ENCODE peak calls at places on chromosomes 12 and 14, in nine cellular contexts. One of them, this sample, is unnamed.

GRCh38 chr12:113684053-113684907 is 212.6 kb upstream of the LHX5 start:
- DNase-seq in neural progenitor cell: peak
- DNase-seq in tibial artery: no peak
- DNase-seq in endothelial cell: no peak
- DNase-seq in fibroblast of lung: peak
- DNase-seq in WTC11: peak
- DNase-seq in CD4-positive, alpha-beta T cell: no peak
- DNase-seq in H9: peak
- DNase-seq in choroid plexus epithelial cell: no peak
- DNase-seq in this sample: peak

GRCh38 chr12:12079291-12079690 is 8.6 kb downstream of the BCL2L14 start:
- DNase-seq in neural progenitor cell: no peak
- DNase-seq in tibial artery: no peak
- DNase-seq in endothelial cell: no peak
- DNase-seq in fibroblast of lung: peak
- DNase-seq in WTC11: no peak
- DNase-seq in CD4-positive, alpha-beta T cell: no peak
- DNase-seq in H9: no peak
- DNase-seq in choroid plexus epithelial cell: peak
- DNase-seq in this sample: no peak

GRCh38 chr14:22980672-22981089 is 1.7 kb downstream of the AJUBA start:
- DNase-seq in neural progenitor cell: peak
- DNase-seq in tibial artery: peak
- DNase-seq in endothelial cell: no peak
- DNase-seq in fibroblast of lung: peak
- DNase-seq in WTC11: peak
- DNase-seq in CD4-positive, alpha-beta T cell: peak
- DNase-seq in H9: peak
- DNase-seq in choroid plexus epithelial cell: no peak
- DNase-seq in this sample: no peak

GRCh38 chr12:57227315-57228115 is 2.0 kb upstream of the SHMT2 start:
- DNase-seq in neural progenitor cell: no peak
- DNase-seq in tibial artery: no peak
- DNase-seq in endothelial cell: no peak
- DNase-seq in fibroblast of lung: no peak
- DNase-seq in WTC11: no peak
- DNase-seq in CD4-positive, alpha-beta T cell: no peak
- DNase-seq in H9: no peak
- DNase-seq in choroid plexus epithelial cell: no peak
- DNase-seq in this sample: no peak

GRCh38 chr14:29580763-29581162 is 346.9 kb downstream of the PRKD1 start:
- DNase-seq in neural progenitor cell: no peak
- DNase-seq in tibial artery: no peak
- DNase-seq in endothelial cell: no peak
- DNase-seq in fibroblast of lung: no peak
- DNase-seq in WTC11: no peak
- DNase-seq in CD4-positive, alpha-beta T cell: no peak
- DNase-seq in H9: no peak
- DNase-seq in choroid plexus epithelial cell: no peak
- DNase-seq in this sample: no peak

GRCh38 chr12:17579148-17580026 is 510.6 kb downstream of the RERGL start:
- DNase-seq in neural progenitor cell: no peak
- DNase-seq in tibial artery: no peak
- DNase-seq in endothelial cell: no peak
- DNase-seq in fibroblast of lung: no peak
- DNase-seq in WTC11: no peak
- DNase-seq in CD4-positive, alpha-beta T cell: no peak
- DNase-seq in H9: no peak
- DNase-seq in choroid plexus epithelial cell: no peak
- DNase-seq in this sample: no peak

GRCh38 chr12:110475426-110475825 is 6.8 kb downstream of the FAM216A start:
- DNase-seq in neural progenitor cell: no peak
- DNase-seq in tibial artery: no peak
- DNase-seq in endothelial cell: no peak
- DNase-seq in fibroblast of lung: no peak
- DNase-seq in WTC11: no peak
- DNase-seq in CD4-positive, alpha-beta T cell: no peak
- DNase-seq in H9: no peak
- DNase-seq in choroid plexus epithelial cell: peak
- DNase-seq in this sample: no peak

GRCh38 chr12:1644523-1645438 is 15.8 kb downstream of the WNT5B start:
- DNase-seq in neural progenitor cell: no peak
- DNase-seq in tibial artery: peak
- DNase-seq in endothelial cell: no peak
- DNase-seq in fibroblast of lung: peak
- DNase-seq in WTC11: no peak
- DNase-seq in CD4-positive, alpha-beta T cell: no peak
- DNase-seq in H9: no peak
- DNase-seq in choroid plexus epithelial cell: peak
- DNase-seq in this sample: no peak

GRCh38 chr12:2064078-2064507 is 11.3 kb downstream of the CACNA1C start:
- DNase-seq in neural progenitor cell: no peak
- DNase-seq in tibial artery: no peak
- DNase-seq in endothelial cell: no peak
- DNase-seq in fibroblast of lung: peak
- DNase-seq in WTC11: no peak
- DNase-seq in CD4-positive, alpha-beta T cell: no peak
- DNase-seq in H9: no peak
- DNase-seq in choroid plexus epithelial cell: peak
- DNase-seq in this sample: no peak

GRCh38 chr14:25518347-25518746 is 468.4 kb upstream of the STXBP6 start:
- DNase-seq in neural progenitor cell: peak
- DNase-seq in tibial artery: no peak
- DNase-seq in endothelial cell: no peak
- DNase-seq in fibroblast of lung: no peak
- DNase-seq in WTC11: peak
- DNase-seq in CD4-positive, alpha-beta T cell: no peak
- DNase-seq in H9: no peak
- DNase-seq in choroid plexus epithelial cell: no peak
- DNase-seq in this sample: no peak

GRCh38 chr14:54554401-54554800 is 12.5 kb upstream of the SAMD4A start:
- DNase-seq in neural progenitor cell: no peak
- DNase-seq in tibial artery: no peak
- DNase-seq in endothelial cell: no peak
- DNase-seq in fibroblast of lung: no peak
- DNase-seq in WTC11: no peak
- DNase-seq in CD4-positive, alpha-beta T cell: no peak
- DNase-seq in H9: no peak
- DNase-seq in choroid plexus epithelial cell: no peak
- DNase-seq in this sample: no peak

GRCh38 chr14:93346926-93347721 is at the start of gene COX8C:
- DNase-seq in neural progenitor cell: no peak
- DNase-seq in tibial artery: no peak
- DNase-seq in endothelial cell: no peak
- DNase-seq in fibroblast of lung: no peak
- DNase-seq in WTC11: peak
- DNase-seq in CD4-positive, alpha-beta T cell: no peak
- DNase-seq in H9: peak
- DNase-seq in choroid plexus epithelial cell: no peak
- DNase-seq in this sample: no peak

GRCh38 chr14:54343276-54344121 is 53.3 kb upstream of the CDKN3 start:
- DNase-seq in neural progenitor cell: peak
- DNase-seq in tibial artery: no peak
- DNase-seq in endothelial cell: no peak
- DNase-seq in fibroblast of lung: peak
- DNase-seq in WTC11: no peak
- DNase-seq in CD4-positive, alpha-beta T cell: no peak
- DNase-seq in H9: no peak
- DNase-seq in choroid plexus epithelial cell: peak
- DNase-seq in this sample: no peak

GRCh38 chr12:131608740-131609665 is 101.9 kb upstream of the SFSWAP start:
- DNase-seq in neural progenitor cell: peak
- DNase-seq in tibial artery: peak
- DNase-seq in endothelial cell: peak
- DNase-seq in fibroblast of lung: peak
- DNase-seq in WTC11: peak
- DNase-seq in CD4-positive, alpha-beta T cell: peak
- DNase-seq in H9: peak
- DNase-seq in choroid plexus epithelial cell: peak
- DNase-seq in this sample: peak

GRCh38 chr14:59576332-59577294 is at the start of gene CCDC175:
- DNase-seq in neural progenitor cell: peak
- DNase-seq in tibial artery: peak
- DNase-seq in endothelial cell: peak
- DNase-seq in fibroblast of lung: peak
- DNase-seq in WTC11: peak
- DNase-seq in CD4-positive, alpha-beta T cell: peak
- DNase-seq in H9: peak
- DNase-seq in choroid plexus epithelial cell: peak
- DNase-seq in this sample: peak

DNA sequence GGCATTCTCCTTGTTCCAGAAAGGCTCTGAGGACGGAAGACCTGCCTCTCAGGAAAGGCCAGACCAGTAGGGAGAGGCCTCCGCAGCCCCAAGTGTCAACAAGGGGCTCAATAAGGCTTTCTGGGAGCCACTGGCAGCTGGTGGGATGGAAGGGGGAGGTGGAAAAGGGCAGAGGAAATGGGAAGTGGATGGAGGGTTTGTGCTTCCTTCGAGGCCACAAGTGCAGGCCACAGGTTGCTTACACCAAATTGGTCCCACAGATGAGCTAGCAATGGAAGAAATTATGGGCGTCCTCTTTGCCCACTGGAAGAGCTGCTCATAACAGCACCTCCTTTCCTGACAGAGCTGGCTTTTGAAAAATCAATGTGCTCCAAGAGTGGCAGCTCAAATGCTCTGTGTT is 28.2 kb downstream of the P2RX4 start:
- DNase-seq in neural progenitor cell: no peak
- DNase-seq in tibial artery: no peak
- DNase-seq in endothelial cell: no peak
- DNase-seq in fibroblast of lung: no peak
- DNase-seq in WTC11: no peak
- DNase-seq in CD4-positive, alpha-beta T cell: no peak
- DNase-seq in H9: no peak
- DNase-seq in choroid plexus epithelial cell: no peak
- DNase-seq in this sample: no peak
- TF ChIP-seq CTCF in neural progenitor cell: no peak
- TF ChIP-seq CTCF in tibial artery: no peak
- TF ChIP-seq CTCF in endothelial cell: no peak
- TF ChIP-seq CTCF in fibroblast of lung: no peak
- TF ChIP-seq CTCF in WTC11: no peak
- TF ChIP-seq CTCF in CD4-positive, alpha-beta T cell: no peak
- TF ChIP-seq CTCF in H9: no peak
- TF ChIP-seq CTCF in choroid plexus epithelial cell: no peak
- TF ChIP-seq CTCF in this sample: no peak

GRCh38 chr12:28869197-28869596 is 279.9 kb upstream of the FAR2 start:
- DNase-seq in neural progenitor cell: no peak
- DNase-seq in tibial artery: no peak
- DNase-seq in endothelial cell: no peak
- DNase-seq in fibroblast of lung: peak
- DNase-seq in WTC11: no peak
- DNase-seq in CD4-positive, alpha-beta T cell: no peak
- DNase-seq in H9: no peak
- DNase-seq in choroid plexus epithelial cell: peak
- DNase-seq in this sample: no peak

GRCh38 chr12:28874758-28875157 is 274.3 kb upstream of the FAR2 start:
- DNase-seq in neural progenitor cell: no peak
- DNase-seq in tibial artery: no peak
- DNase-seq in endothelial cell: no peak
- DNase-seq in fibroblast of lung: no peak
- DNase-seq in WTC11: no peak
- DNase-seq in CD4-positive, alpha-beta T cell: no peak
- DNase-seq in H9: no peak
- DNase-seq in choroid plexus epithelial cell: no peak
- DNase-seq in this sample: no peak

GRCh38 chr12:28870839-28871440 is 278.1 kb upstream of the FAR2 start:
- DNase-seq in neural progenitor cell: no peak
- DNase-seq in tibial artery: no peak
- DNase-seq in endothelial cell: no peak
- DNase-seq in fibroblast of lung: peak
- DNase-seq in WTC11: no peak
- DNase-seq in CD4-positive, alpha-beta T cell: no peak
- DNase-seq in H9: no peak
- DNase-seq in choroid plexus epithelial cell: no peak
- DNase-seq in this sample: no peak

GRCh38 chr12:28876423-28876822 is 272.7 kb upstream of the FAR2 start:
- DNase-seq in neural progenitor cell: no peak
- DNase-seq in tibial artery: no peak
- DNase-seq in endothelial cell: no peak
- DNase-seq in fibroblast of lung: no peak
- DNase-seq in WTC11: no peak
- DNase-seq in CD4-positive, alpha-beta T cell: no peak
- DNase-seq in H9: no peak
- DNase-seq in choroid plexus epithelial cell: no peak
- DNase-seq in this sample: no peak

GRCh38 chr12:28872654-28873268 is 276.3 kb upstream of the FAR2 start:
- DNase-seq in neural progenitor cell: peak
- DNase-seq in tibial artery: no peak
- DNase-seq in endothelial cell: peak
- DNase-seq in fibroblast of lung: peak
- DNase-seq in WTC11: peak
- DNase-seq in CD4-positive, alpha-beta T cell: no peak
- DNase-seq in H9: peak
- DNase-seq in choroid plexus epithelial cell: peak
- DNase-seq in this sample: peak
- TF ChIP-seq CTCF in neural progenitor cell: peak
- TF ChIP-seq CTCF in tibial artery: peak
- TF ChIP-seq CTCF in endothelial cell: peak
- TF ChIP-seq CTCF in fibroblast of lung: peak
- TF ChIP-seq CTCF in WTC11: peak
- TF ChIP-seq CTCF in CD4-positive, alpha-beta T cell: no peak
- TF ChIP-seq CTCF in H9: peak
- TF ChIP-seq CTCF in choroid plexus epithelial cell: peak
- TF ChIP-seq CTCF in this sample: peak

DNA sequence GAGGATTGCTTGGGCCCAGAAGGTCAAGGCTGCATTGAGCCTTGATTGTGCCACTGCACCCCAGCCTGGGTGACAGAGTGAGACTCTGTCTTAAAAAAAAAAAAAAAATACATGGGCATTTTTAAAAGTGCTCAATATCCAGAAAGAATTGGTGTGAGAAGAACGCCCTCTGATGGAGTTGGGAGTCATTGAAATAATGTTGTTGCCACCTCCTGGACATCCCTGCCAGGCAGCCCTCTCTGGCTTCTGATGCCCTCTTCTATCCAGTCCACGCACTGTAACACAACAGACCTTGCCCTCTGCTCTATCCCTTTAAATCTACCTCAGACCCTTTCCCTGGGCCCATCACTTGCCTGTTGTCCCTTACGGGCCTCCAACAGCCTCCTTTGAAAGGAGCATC is 4.9 kb downstream of the PTGDR start:
- DNase-seq in neural progenitor cell: peak
- DNase-seq in tibial artery: no peak
- DNase-seq in endothelial cell: peak
- DNase-seq in fibroblast of lung: no peak
- DNase-seq in WTC11: peak
- DNase-seq in CD4-positive, alpha-beta T cell: no peak
- DNase-seq in H9: no peak
- DNase-seq in choroid plexus epithelial cell: peak
- DNase-seq in this sample: no peak
- TF ChIP-seq CTCF in neural progenitor cell: peak
- TF ChIP-seq CTCF in tibial artery: no peak
- TF ChIP-seq CTCF in endothelial cell: no peak
- TF ChIP-seq CTCF in fibroblast of lung: peak
- TF ChIP-seq CTCF in WTC11: no peak
- TF ChIP-seq CTCF in CD4-positive, alpha-beta T cell: no peak
- TF ChIP-seq CTCF in H9: peak
- TF ChIP-seq CTCF in choroid plexus epithelial cell: peak
- TF ChIP-seq CTCF in this sample: peak

GRCh38 chr12:71900091-71900490 is 38.6 kb upstream of the TPH2 start:
- DNase-seq in neural progenitor cell: no peak
- DNase-seq in tibial artery: no peak
- DNase-seq in endothelial cell: no peak
- DNase-seq in fibroblast of lung: no peak
- DNase-seq in WTC11: no peak
- DNase-seq in CD4-positive, alpha-beta T cell: no peak
- DNase-seq in H9: no peak
- DNase-seq in choroid plexus epithelial cell: peak
- DNase-seq in this sample: no peak
- TF ChIP-seq CTCF in neural progenitor cell: peak
- TF ChIP-seq CTCF in tibial artery: no peak
- TF ChIP-seq CTCF in endothelial cell: peak
- TF ChIP-seq CTCF in fibroblast of lung: peak
- TF ChIP-seq CTCF in WTC11: no peak
- TF ChIP-seq CTCF in CD4-positive, alpha-beta T cell: no peak
- TF ChIP-seq CTCF in H9: peak
- TF ChIP-seq CTCF in choroid plexus epithelial cell: peak
- TF ChIP-seq CTCF in this sample: peak

This sample was measured in neural crest cell.